ENCODE peak calls at places on chromosomes 4 and X, in ten cellular contexts. I, T, Q, Z, R, D, J, X, L and H are unnamed samples.

GRCh38 chrX:153438522-153438921 is 7.3 kb downstream of the TREX2 start:
- DNase-seq in I (no peak), T (no peak), Q (no peak), Z (no peak), R (no peak), D (no peak), J (no peak), X (no peak), L (no peak), H (no peak)

GRCh38 chrX:151698485-151698884 is 3.2 kb downstream of the PRRG3 start:
- DNase-seq in I (no peak), T (no peak), Q (no peak), Z (no peak), R (no peak), D (no peak), J (no peak), X (no peak), L (no peak), H (no peak)

GRCh38 chrX:154444001-154444754 is at the start of gene FAM50A:
- DNase-seq in I (peak), T (peak), Q (peak), Z (no peak), R (peak), D (no peak), J (peak), X (peak), L (peak), H (peak)

GRCh38 chr4:81601270-81601694 is 129.6 kb upstream of the RASGEF1B start:
- DNase-seq in I (no peak), T (no peak), Q (no peak), Z (no peak), R (no peak), D (no peak), J (no peak), X (no peak), L (no peak), H (no peak)

GRCh38 chr4:184424993-184425758 is 49.2 kb downstream of the IRF2 start:
- DNase-seq in I (peak), T (no peak), Q (peak), Z (no peak), R (no peak), D (no peak), J (no peak), X (peak), L (no peak), H (no peak)

GRCh38 chrX:122094611-122095010 is 1047.2 kb downstream of the GLUD2 start:
- DNase-seq in I (no peak), T (no peak), Q (no peak), Z (no peak), R (no peak), D (no peak), J (no peak), X (no peak), L (no peak), H (no peak)

GRCh38 chr4:128347175-128347868 is 59.7 kb upstream of the PGRMC2 start:
- DNase-seq in I (no peak), T (no peak), Q (no peak), Z (no peak), R (peak), D (no peak), J (no peak), X (no peak), L (no peak), H (no peak)

GRCh38 chrX:107118322-107119147 is at the start of gene RBM41:
- DNase-seq in I (peak), T (peak), Q (peak), Z (peak), R (peak), D (no peak), J (peak), X (peak), L (peak), H (peak)

GRCh38 chrX:135477576-135477975 is 42.9 kb upstream of the INTS6L start:
- DNase-seq in I (peak), T (no peak), Q (no peak), Z (peak), R (peak), D (no peak), J (no peak), X (peak), L (peak), H (no peak)

GRCh38 chr4:56316011-56316650 is 71.2 kb downstream of the AASDH start:
- DNase-seq in I (no peak), T (no peak), Q (peak), Z (no peak), R (no peak), D (no peak), J (no peak), X (no peak), L (no peak), H (no peak)

GRCh38 chr4:177292171-177292570 is 17.5 kb upstream of the NEIL3 start:
- DNase-seq in I (no peak), T (no peak), Q (no peak), Z (no peak), R (no peak), D (no peak), J (no peak), X (no peak), L (no peak), H (no peak)

GRCh38 chr4:126772662-126773061 is 860.1 kb upstream of the INTU start:
- DNase-seq in I (no peak), T (no peak), Q (no peak), Z (no peak), R (no peak), D (no peak), J (no peak), X (no peak), L (no peak), H (no peak)

GRCh38 chr4:3724319-3725231 is 41.6 kb upstream of the ADRA2C start:
- DNase-seq in I (no peak), T (no peak), Q (no peak), Z (no peak), R (no peak), D (no peak), J (peak), X (no peak), L (no peak), H (no peak)

GRCh38 chr4:179095585-179096228 is 1653.5 kb upstream of the AGA start:
- DNase-seq in I (no peak), T (no peak), Q (no peak), Z (no peak), R (no peak), D (no peak), J (peak), X (no peak), L (no peak), H (no peak)

GRCh38 chr4:116453127-116453526 is 632.2 kb downstream of the TRAM1L1 start:
- DNase-seq in I (no peak), T (no peak), Q (peak), Z (no peak), R (no peak), D (no peak), J (no peak), X (no peak), L (no peak), H (no peak)

GRCh38 chrX:1144293-1144692 is 68.2 kb downstream of the CRLF2 start:
- DNase-seq in I (no peak), T (no peak), Q (no peak), Z (no peak), R (no peak), D (no peak), J (peak), X (no peak), L (no peak), H (no peak)

GRCh38 chr4:73593631-73594241 is 26.5 kb downstream of the RASSF6 start:
- DNase-seq in I (no peak), T (no peak), Q (no peak), Z (peak), R (no peak), D (no peak), J (no peak), X (no peak), L (no peak), H (no peak)

GRCh38 chr4:55125763-55126541 is 557 bp upstream of the KDR start:
- DNase-seq in I (no peak), T (no peak), Q (no peak), Z (no peak), R (no peak), D (no peak), J (peak), X (no peak), L (no peak), H (no peak)

GRCh38 chrX:45400380-45400779 is 199.7 kb upstream of the DIPK2B start:
- DNase-seq in I (no peak), T (no peak), Q (no peak), Z (no peak), R (no peak), D (no peak), J (no peak), X (no peak), L (no peak), H (no peak)

GRCh38 chr4:169491211-169491610 is 121.2 kb downstream of the NEK1 start:
- DNase-seq in I (no peak), T (no peak), Q (no peak), Z (no peak), R (no peak), D (no peak), J (no peak), X (no peak), L (no peak), H (no peak)

GRCh38 chr4:18247189-18247588 is 225.6 kb upstream of the LCORL start:
- DNase-seq in I (no peak), T (no peak), Q (no peak), Z (no peak), R (no peak), D (no peak), J (no peak), X (no peak), L (no peak), H (no peak)

GRCh38 chr4:142614621-142615323 is 231.3 kb downstream of the INPP4B start:
- DNase-seq in I (no peak), T (no peak), Q (no peak), Z (no peak), R (no peak), D (no peak), J (no peak), X (no peak), L (no peak), H (no peak)

GRCh38 chr4:40197879-40198689 is 1.3 kb downstream of the RHOH start:
- DNase-seq in I (no peak), T (no peak), Q (no peak), Z (no peak), R (no peak), D (no peak), J (no peak), X (no peak), L (peak), H (no peak)
- TF ChIP-seq POLR2A in I (no peak), T (peak), Q (no peak), Z (no peak), R (no peak), D (no peak), J (no peak), X (no peak), L (peak), H (no peak)

GRCh38 chrX:38561126-38561868 is at the start of gene TSPAN7:
- DNase-seq in I (peak), T (peak), Q (peak), Z (peak), R (peak), D (no peak), J (peak), X (peak), L (peak), H (peak)
- TF ChIP-seq POLR2AphosphoS5 in I (no peak), T (no peak), Q (no peak), Z (no peak), R (peak), D (no peak), J (no peak), X (no peak), L (peak), H (no peak)

DNA sequence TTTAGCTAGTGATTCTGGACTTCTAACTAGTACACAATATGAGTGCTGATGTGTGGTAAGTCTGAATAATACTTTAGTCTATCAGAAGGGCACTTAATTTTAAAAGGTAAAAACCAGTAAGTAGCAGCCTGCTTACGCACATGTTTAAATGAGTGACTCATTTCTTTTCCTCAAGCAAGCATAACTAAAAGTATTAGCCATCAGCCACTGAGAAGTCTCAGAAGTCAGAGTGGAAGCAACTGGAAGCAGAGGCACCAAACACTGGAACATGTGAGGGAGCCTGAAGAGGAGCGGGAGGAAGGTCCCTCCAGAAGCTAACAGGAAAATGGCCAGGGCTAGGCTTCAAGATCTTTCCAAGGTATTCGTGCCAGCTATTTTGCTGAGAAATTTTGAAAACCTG is 257.7 kb downstream of the RAPGEF2 start:
- DNase-seq in I (no peak), T (no peak), Q (no peak), Z (no peak), R (no peak), D (no peak), J (no peak), X (no peak), L (no peak), H (no peak)
- TF ChIP-seq POLR2A in I (no peak), T (no peak), Q (no peak), Z (no peak), R (no peak), D (no peak), J (no peak), X (no peak), L (no peak), H (no peak)

GRCh38 chr4:107213410-107213809 is 177.3 kb upstream of the DKK2 start:
- DNase-seq in I (no peak), T (no peak), Q (no peak), Z (no peak), R (no peak), D (no peak), J (no peak), X (no peak), L (no peak), H (no peak)
- TF ChIP-seq POLR2AphosphoS5 in I (no peak), T (no peak), Q (no peak), Z (no peak), R (no peak), D (no peak), J (no peak), X (no peak), L (no peak), H (no peak)

DNA sequence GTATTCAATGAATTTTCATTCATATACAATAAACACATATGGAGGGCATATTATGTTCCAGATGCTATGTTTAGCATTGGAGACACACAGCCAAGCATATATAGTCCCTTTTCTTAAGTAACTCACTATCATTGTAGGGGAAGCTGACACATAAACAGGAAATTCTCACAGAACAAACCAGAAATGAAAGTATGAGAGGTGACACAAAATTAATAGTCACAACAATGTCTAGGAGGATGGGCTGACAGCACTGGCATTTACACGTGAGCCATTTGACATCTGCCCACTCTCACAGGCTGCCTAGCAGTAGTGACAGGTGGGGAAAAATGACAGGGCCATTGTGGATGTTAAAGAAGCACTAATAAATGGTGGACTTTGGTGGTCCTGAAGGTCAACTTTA is 2.6 kb upstream of the CNOT6L start:
- DNase-seq in I (no peak), T (no peak), Q (no peak), Z (no peak), R (no peak), D (no peak), J (no peak), X (no peak), L (no peak), H (no peak)
- TF ChIP-seq POLR2A in I (no peak), T (no peak), Q (no peak), Z (no peak), R (no peak), D (no peak), J (no peak), X (no peak), L (peak), H (no peak)

DNA sequence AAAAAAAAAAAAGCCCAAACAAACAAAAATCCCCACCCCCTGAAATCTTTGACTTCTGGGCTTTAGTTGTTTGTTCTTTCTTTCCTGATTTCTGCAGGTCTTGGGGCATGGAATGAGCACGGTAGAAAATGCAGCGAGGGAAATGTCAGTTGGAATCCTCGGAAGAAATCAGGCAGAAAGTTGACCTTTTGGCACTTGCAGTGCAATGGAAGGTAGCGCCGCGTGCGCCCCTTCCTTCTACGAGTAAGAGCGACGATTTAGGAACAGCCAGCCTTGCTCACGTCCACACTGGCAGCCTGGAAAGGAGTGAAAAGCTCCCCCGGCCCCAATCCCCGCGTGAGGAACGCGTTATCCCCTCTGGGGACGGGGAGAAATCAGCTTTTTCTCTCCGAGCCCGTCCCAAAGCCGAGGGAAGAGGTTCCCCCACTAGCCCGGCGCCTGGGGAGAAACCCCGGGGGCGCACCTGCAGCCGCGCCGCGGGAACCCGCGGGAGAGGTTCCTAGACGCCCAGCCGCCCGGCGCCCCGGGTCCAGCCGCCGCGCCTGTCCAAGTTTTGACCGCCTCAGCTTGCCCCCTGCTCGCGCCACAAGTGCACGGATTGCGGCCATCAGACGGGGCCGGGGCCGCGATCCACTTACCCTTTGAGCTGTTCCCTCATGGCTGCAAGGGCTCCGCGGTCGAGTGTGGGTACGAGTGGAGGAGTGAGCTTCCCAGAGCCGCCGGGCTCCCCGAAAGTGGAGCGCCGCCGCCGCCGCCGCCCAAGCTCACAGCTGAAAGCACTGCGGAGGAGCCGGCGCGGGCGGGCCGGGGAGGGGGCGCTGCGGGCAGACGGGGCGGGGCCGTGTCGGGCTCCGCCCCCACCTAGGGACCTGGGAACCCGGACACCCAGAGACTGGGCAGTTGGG is 194.6 kb upstream of the FTHL17 start:
- DNase-seq in I (no peak), T (peak), Q (peak), Z (no peak), R (peak), D (no peak), J (peak), X (peak), L (peak), H (peak)
- TF ChIP-seq POLR2AphosphoS5 in I (no peak), T (no peak), Q (no peak), Z (no peak), R (no peak), D (peak), J (no peak), X (no peak), L (no peak), H (no peak)

GRCh38 chrX:24662344-24662743 is 15.2 kb upstream of the PCYT1B start:
- DNase-seq in I (no peak), T (no peak), Q (no peak), Z (no peak), R (no peak), D (no peak), J (no peak), X (no peak), L (no peak), H (no peak)

GRCh38 chrX:24658421-24658820 is 11.3 kb upstream of the PCYT1B start:
- DNase-seq in I (no peak), T (no peak), Q (no peak), Z (no peak), R (no peak), D (no peak), J (no peak), X (no peak), L (no peak), H (no peak)

GRCh38 chrX:24659646-24660045 is 12.5 kb upstream of the PCYT1B start:
- DNase-seq in I (no peak), T (no peak), Q (no peak), Z (no peak), R (no peak), D (no peak), J (no peak), X (no peak), L (no peak), H (no peak)

GRCh38 chrX:24659106-24659505 is 12.0 kb upstream of the PCYT1B start:
- DNase-seq in I (no peak), T (no peak), Q (no peak), Z (no peak), R (no peak), D (no peak), J (no peak), X (no peak), L (no peak), H (no peak)

DNA sequence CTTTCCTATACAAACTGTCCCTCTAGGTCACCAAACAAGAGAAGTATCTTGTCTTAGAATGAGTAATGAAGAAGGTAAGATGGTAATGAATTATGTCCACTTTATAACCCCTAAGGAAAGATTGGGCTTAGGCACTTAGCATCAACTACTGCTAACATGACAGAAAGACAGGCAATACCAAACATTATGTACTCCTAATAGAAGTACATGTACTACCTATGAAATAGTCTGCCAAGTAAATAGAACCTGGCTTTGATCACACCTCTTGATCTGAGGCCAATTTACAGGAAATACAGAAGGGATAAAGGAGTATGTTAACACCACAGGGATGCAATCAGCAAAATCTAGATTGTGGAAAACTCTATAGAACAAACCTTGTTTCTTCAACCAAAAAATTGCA is 14.1 kb upstream of the PCYT1B start:
- DNase-seq in I (no peak), T (no peak), Q (no peak), Z (no peak), R (no peak), D (no peak), J (no peak), X (no peak), L (no peak), H (no peak)
- TF ChIP-seq POLR2A in I (no peak), T (no peak), Q (no peak), Z (no peak), R (no peak), D (no peak), J (no peak), X (no peak), L (no peak), H (no peak)

GRCh38 chr4:113442821-113443220 is 318.7 kb downstream of the CAMK2D start:
- DNase-seq in I (no peak), T (no peak), Q (no peak), Z (no peak), R (no peak), D (no peak), J (no peak), X (no peak), L (no peak), H (no peak)

GRCh38 chr4:113447061-113447460 is 314.5 kb downstream of the CAMK2D start:
- DNase-seq in I (no peak), T (no peak), Q (no peak), Z (no peak), R (no peak), D (no peak), J (no peak), X (no peak), L (no peak), H (no peak)

GRCh38 chr4:113445286-113445685 is 316.3 kb downstream of the CAMK2D start:
- DNase-seq in I (no peak), T (no peak), Q (no peak), Z (no peak), R (no peak), D (no peak), J (no peak), X (peak), L (peak), H (no peak)

GRCh38 chr4:113446019-113446418 is 315.5 kb downstream of the CAMK2D start:
- DNase-seq in I (no peak), T (no peak), Q (no peak), Z (peak), R (no peak), D (no peak), J (no peak), X (no peak), L (no peak), H (no peak)

GRCh38 chr4:113444386-113444785 is 317.2 kb downstream of the CAMK2D start:
- DNase-seq in I (no peak), T (no peak), Q (no peak), Z (no peak), R (no peak), D (no peak), J (no peak), X (no peak), L (no peak), H (no peak)
- TF ChIP-seq POLR2AphosphoS5 in I (no peak), T (no peak), Q (no peak), Z (no peak), R (no peak), D (no peak), J (no peak), X (no peak), L (peak), H (no peak)